ENCODE peak calls at places on chromosome X, in nine cellular contexts. R is HCT116, B is DND-41, I is IMR-90, G is Peyer's patch, L is coronary artery, S is astrocyte of the spinal cord, Y is HFFc6, Q is neural crest cell. N is an unnamed sample.
A peak's percentile ranks its signal among the peaks of the same experiment; 100 is the strongest.

GRCh38 chrX:80174925-80175574 is 160.5 kb downstream of the TBX22 start:
- DNase-seq in R (no peak), B (no peak), I (no peak), G (no peak), L (peak; percentile 78), S (no peak), Y (no peak), Q (no peak), N (no peak)

GRCh38 chrX:134661295-134661694 is 3.0 kb upstream of the PLAC1 start:
- DNase-seq in R (no peak), B (no peak), I (no peak), G (no peak), L (no peak), S (no peak), Y (no peak), Q (no peak), N (no peak)

GRCh38 chrX:13287816-13288215 is 32.0 kb downstream of the ATXN3L start:
- DNase-seq in R (no peak), B (no peak), I (peak; percentile 72), G (no peak), L (no peak), S (peak; percentile 58), Y (peak; percentile 25), Q (no peak), N (no peak)

GRCh38 chrX:68018248-68019203 is 414.8 kb downstream of the OPHN1 start:
- DNase-seq in R (peak; percentile 10), B (no peak), I (peak; percentile 32), G (no peak), L (no peak), S (peak; percentile 10), Y (peak; percentile 36), Q (peak; percentile 8), N (no peak)

GRCh38 chrX:104564335-104564734 is 1.7 kb upstream of the IL1RAPL2 start:
- DNase-seq in R (no peak), B (no peak), I (no peak), G (no peak), L (no peak), S (no peak), Y (no peak), Q (no peak), N (no peak)

GRCh38 chrX:68941385-68941952 is 112.6 kb downstream of the EFNB1 start:
- DNase-seq in R (no peak), B (no peak), I (peak; percentile 15), G (no peak), L (peak; percentile 58), S (peak; percentile 17), Y (no peak), Q (no peak), N (no peak)

GRCh38 chrX:140507982-140508305 is 3.1 kb upstream of the SOX3 start:
- DNase-seq in R (no peak), B (no peak), I (no peak), G (no peak), L (no peak), S (peak; percentile 35), Y (no peak), Q (peak; percentile 74), N (no peak)

GRCh38 chrX:129961180-129962083 is 21.0 kb upstream of the BCORL1 start:
- DNase-seq in R (peak; percentile 12), B (peak; percentile 69), I (no peak), G (peak; percentile 81), L (no peak), S (no peak), Y (peak; percentile 25), Q (peak; percentile 23), N (no peak)

GRCh38 chrX:10041383-10041782 is 74.2 kb downstream of the CLDN34 start:
- DNase-seq in R (no peak), B (no peak), I (peak; percentile 8), G (no peak), L (no peak), S (peak; percentile 83), Y (no peak), Q (no peak), N (no peak)

GRCh38 chrX:54213603-54214002 is 30.5 kb upstream of the FAM120C start:
- DNase-seq in R (no peak), B (no peak), I (no peak), G (no peak), L (no peak), S (no peak), Y (no peak), Q (no peak), N (no peak)

GRCh38 chrX:54208531-54208930 is 25.5 kb upstream of the FAM120C start:
- DNase-seq in R (no peak), B (no peak), I (peak; percentile 63), G (no peak), L (no peak), S (peak; percentile 23), Y (no peak), Q (no peak), N (no peak)
- TF ChIP-seq CTCF in R (no peak), B (no peak), I (no peak), G (no peak), L (no peak), S (no peak), Y (no peak), Q (no peak), N (no peak)

GRCh38 chrX:1323315-1323714 is 13.3 kb upstream of the IL3RA start:
- DNase-seq in R (peak; percentile 65), B (peak; percentile 70), I (no peak), G (no peak), L (no peak), S (no peak), Y (peak; percentile 36), Q (peak; percentile 47), N (no peak)
- TF ChIP-seq CTCF in R (peak; percentile 62), B (peak; percentile 76), I (no peak), G (peak; percentile 28), L (no peak), S (peak; percentile 3), Y (peak; percentile 72), Q (peak; percentile 53), N (peak; percentile 60)

GRCh38 chrX:138986866-138987265 is 275.3 kb upstream of the FGF13 start:
- DNase-seq in R (no peak), B (no peak), I (no peak), G (no peak), L (no peak), S (peak; percentile 5), Y (no peak), Q (no peak), N (no peak)

GRCh38 chrX:138982350-138982749 is 270.8 kb upstream of the FGF13 start:
- DNase-seq in R (no peak), B (no peak), I (no peak), G (no peak), L (no peak), S (no peak), Y (no peak), Q (no peak), N (no peak)

GRCh38 chrX:138986235-138986634 is 274.7 kb upstream of the FGF13 start:
- DNase-seq in R (no peak), B (no peak), I (no peak), G (no peak), L (no peak), S (peak; percentile 2), Y (no peak), Q (no peak), N (no peak)
- TF ChIP-seq CTCF in R (no peak), B (no peak), I (no peak), G (no peak), L (no peak), S (no peak), Y (no peak), Q (no peak), N (no peak)

GRCh38 chrX:23637187-23637586 is 30.1 kb upstream of the PRDX4 start:
- DNase-seq in R (no peak), B (no peak), I (no peak), G (no peak), L (no peak), S (no peak), Y (no peak), Q (no peak), N (no peak)
- TF ChIP-seq CTCF in R (no peak), B (no peak), I (peak; percentile 6), G (no peak), L (no peak), S (peak; percentile 24), Y (no peak), Q (no peak), N (no peak)